ENCODE peak calls at places on chromosomes 2 and 18, in eight cellular contexts. H, S, O, P, D, T, B and A are unnamed samples.

GRCh38 chr18:5464241-5464640 is 79.6 kb downstream of the EPB41L3 start:
- DNase-seq in B (peak; percentile 8), H (no peak), O (no peak), T (no peak), S (no peak), P (no peak), D (no peak), A (no peak)

GRCh38 chr2:63875143-63875542 is 33.4 kb downstream of the UGP2 start:
- DNase-seq in P (no peak), B (no peak), S (no peak), D (no peak), O (no peak), T (no peak), H (peak; percentile 10), A (no peak)

GRCh38 chr2:43648979-43649701 is 12.1 kb downstream of the PLEKHH2 start:
- DNase-seq in D (no peak), O (no peak), H (no peak), T (no peak), S (no peak), B (peak; percentile 18), P (no peak), A (no peak)

GRCh38 chr2:11060376-11061169 is 94.7 kb upstream of the SLC66A3 start:
- DNase-seq in S (no peak), H (no peak), P (no peak), D (no peak), B (no peak), O (no peak), T (no peak), A (no peak)

GRCh38 chr2:112784199-112785189 is at the start of gene IL1A:
- DNase-seq in S (no peak), H (no peak), B (peak; percentile 84), D (no peak), T (no peak), P (no peak), O (peak; percentile 43), A (no peak)

GRCh38 chr2:128438091-128438490 is 119.4 kb upstream of the HS6ST1 start:
- DNase-seq in T (no peak), H (no peak), O (no peak), D (no peak), B (no peak), S (no peak), P (no peak), A (peak; percentile 56)

GRCh38 chr2:102301867-102302362 is 9.4 kb upstream of the IL1RL1 start:
- DNase-seq in H (no peak), T (no peak), P (peak; percentile 83), S (peak; percentile 33), D (no peak), B (peak; percentile 39), O (no peak), A (no peak)

GRCh38 chr2:96489261-96489660 is 15.9 kb downstream of the NEURL3 start:
- DNase-seq in D (no peak), P (no peak), O (no peak), S (no peak), T (no peak), H (no peak), B (no peak), A (no peak)

GRCh38 chr2:169964740-169965139 is 137.5 kb downstream of the UBR3 start:
- DNase-seq in P (no peak), H (no peak), S (no peak), D (no peak), B (peak; percentile 11), T (no peak), O (no peak), A (no peak)

GRCh38 chr2:9473985-9474360 is 378 bp upstream of the IAH1 start:
- DNase-seq in O (no peak), T (no peak), D (peak; percentile 54), B (peak; percentile 29), P (peak; percentile 72), S (no peak), H (no peak), A (no peak)

GRCh38 chr2:191539068-191539467 is 138.9 kb upstream of the NABP1 start:
- DNase-seq in H (no peak), B (peak; percentile 56), T (no peak), O (peak; percentile 4), S (no peak), P (peak; percentile 63), D (no peak), A (no peak)

GRCh38 chr2:20803287-20803686 is 19.6 kb downstream of the LDAH start:
- DNase-seq in P (no peak), O (no peak), B (no peak), H (no peak), D (no peak), S (no peak), T (peak; percentile 11), A (no peak)

GRCh38 chr2:191486584-191487320 is 191.2 kb upstream of the NABP1 start:
- DNase-seq in B (peak; percentile 89), T (peak; percentile 93), S (no peak), P (no peak), H (no peak), O (no peak), D (no peak), A (no peak)

GRCh38 chr2:240259201-240259923 is 118.9 kb upstream of the OTOS start:
- DNase-seq in T (no peak), H (peak; percentile 80), D (peak; percentile 78), O (no peak), S (no peak), P (no peak), B (peak; percentile 67), A (no peak)

GRCh38 chr18:21509062-21509461 is 91.4 kb downstream of the ESCO1 start:
- DNase-seq in O (no peak), P (no peak), B (no peak), H (no peak), D (no peak), T (no peak), S (no peak), A (no peak)

DNA sequence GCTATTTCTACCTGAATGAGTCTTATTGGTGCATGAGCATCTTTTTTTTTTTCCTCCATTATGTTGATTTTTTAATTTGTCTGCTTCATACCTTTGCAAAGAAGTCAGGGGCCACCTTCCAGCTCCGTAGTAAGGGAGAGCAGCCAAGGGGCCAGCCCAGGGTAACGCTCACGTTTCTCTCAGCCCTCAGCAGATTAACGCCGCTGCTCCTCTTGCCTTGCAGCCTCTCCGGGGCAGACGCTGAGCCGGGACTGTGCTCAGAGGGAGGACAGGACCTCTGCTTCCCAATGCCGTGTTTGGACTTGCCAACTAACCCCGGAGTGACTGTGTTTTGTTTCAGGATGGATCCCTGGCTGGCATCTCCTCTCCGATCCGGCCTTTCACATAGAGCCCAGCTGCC is 241.7 kb downstream of the ATAD2B start:
- DNase-seq in O (no peak), H (no peak), B (no peak), T (no peak), P (no peak), S (no peak), D (no peak), A (no peak)
- TF ChIP-seq CTCF in O (no peak), H (no peak), B (no peak), T (no peak), P (no peak), S (no peak), D (no peak), A (no peak)

GRCh38 chr2:222690564-222691200 is 19.2 kb downstream of the MOGAT1 start:
- DNase-seq in H (no peak), D (peak; percentile 67), B (peak; percentile 84), P (peak; percentile 88), T (no peak), S (peak; percentile 42), O (peak; percentile 60), A (peak; percentile 89)

GRCh38 chr2:222689322-222689721 is 17.9 kb downstream of the MOGAT1 start:
- DNase-seq in D (no peak), O (no peak), S (no peak), P (no peak), T (no peak), H (no peak), B (no peak), A (no peak)

GRCh38 chr2:222698276-222698675 is 26.8 kb downstream of the MOGAT1 start:
- DNase-seq in T (no peak), H (no peak), O (no peak), P (no peak), D (no peak), S (no peak), B (peak; percentile 42), A (no peak)

GRCh38 chr2:222688912-222689311 is 17.5 kb downstream of the MOGAT1 start:
- DNase-seq in P (no peak), T (no peak), D (no peak), B (peak; percentile 42), O (no peak), H (no peak), S (no peak), A (no peak)

DNA sequence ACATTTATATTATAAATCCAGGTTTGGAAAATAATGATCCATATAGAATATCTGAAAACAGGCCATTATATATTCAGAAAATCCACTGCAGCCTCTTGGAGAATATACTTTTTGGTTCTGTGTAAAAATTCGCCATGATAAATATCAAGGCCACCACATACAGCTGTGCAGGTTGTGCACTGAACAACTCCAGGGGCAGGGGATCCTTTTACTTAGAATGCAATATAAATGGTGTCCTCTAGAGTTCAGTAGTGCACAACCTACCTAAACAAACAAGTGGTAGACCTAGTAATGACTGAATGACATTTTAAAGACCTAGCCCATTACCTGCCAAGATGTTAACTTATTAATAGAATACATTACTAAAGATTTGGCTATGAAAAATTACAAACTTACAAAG is 22.4 kb downstream of the MOGAT1 start:
- DNase-seq in P (no peak), T (no peak), S (no peak), B (peak; percentile 53), O (no peak), H (no peak), D (no peak), A (no peak)
- TF ChIP-seq CTCF in P (no peak), T (peak; percentile 26), S (peak; percentile 34), B (peak; percentile 30), O (peak; percentile 6), H (no peak), D (peak; percentile 21), A (peak; percentile 24)

GRCh38 chr2:19767876-19768275 is 133.9 kb downstream of the TTC32 start:
- DNase-seq in P (no peak), S (no peak), H (no peak), O (no peak), D (no peak), T (no peak), B (no peak), A (no peak)

GRCh38 chr2:19772981-19773380 is 128.8 kb downstream of the TTC32 start:
- DNase-seq in S (no peak), T (no peak), H (no peak), P (no peak), O (no peak), D (no peak), B (no peak), A (no peak)

GRCh38 chr2:19764998-19765397 is 136.8 kb downstream of the TTC32 start:
- DNase-seq in O (no peak), B (peak; percentile 79), S (no peak), H (no peak), P (no peak), D (no peak), T (no peak), A (no peak)

GRCh38 chr2:19774788-19775156 is 127.0 kb downstream of the TTC32 start:
- DNase-seq in P (no peak), O (no peak), D (no peak), B (no peak), S (no peak), H (no peak), T (no peak), A (no peak)

GRCh38 chr2:19769513-19769912 is 132.3 kb downstream of the TTC32 start:
- DNase-seq in D (no peak), B (no peak), P (no peak), O (no peak), H (no peak), T (no peak), S (no peak), A (no peak)
- TF ChIP-seq CTCF in D (peak; percentile 7), B (peak; percentile 40), P (no peak), O (peak; percentile 11), H (peak; percentile 21), T (no peak), S (no peak), A (peak; percentile 43)

GRCh38 chr2:37589298-37589697 is 82.1 kb downstream of the CDC42EP3 start:
- DNase-seq in S (no peak), D (no peak), T (no peak), P (no peak), B (no peak), H (no peak), O (no peak), A (no peak)
- TF ChIP-seq CTCF in S (no peak), D (no peak), T (no peak), P (no peak), B (no peak), H (no peak), O (no peak), A (no peak)